ENCODE peak calls at places on chromosomes 7 and 10, in four cellular contexts. S is hepatocyte, L is astrocyte of the cerebellum, N is mesendoderm. H is an unnamed sample.

GRCh38 chr10:79079074-79079397 is 10.3 kb downstream of the ZMIZ1 start:
- DNase-seq in S (no peak), L (no peak), N (no peak), H (no peak)

GRCh38 chr10:78185693-78186055 is 152.0 kb downstream of the RPS24 start:
- DNase-seq in S (no peak), L (no peak), N (no peak), H (no peak)

GRCh38 chr7:42677751-42678231 is 234.1 kb downstream of the C7orf25 start:
- DNase-seq in S (peak; percentile 37), L (peak; percentile 72), N (no peak), H (no peak)

GRCh38 chr7:30789334-30789711 is 18.1 kb downstream of the MINDY4 start:
- DNase-seq in S (no peak), L (no peak), N (no peak), H (no peak)

GRCh38 chr7:156993925-156994235 is 16.6 kb downstream of the MNX1 start:
- DNase-seq in S (no peak), L (no peak), N (no peak), H (no peak)

GRCh38 chr7:152602962-152603361 is 73.0 kb downstream of the XRCC2 start:
- DNase-seq in S (no peak), L (no peak), N (no peak), H (no peak)

GRCh38 chr10:101995451-101996063 is 60.4 kb downstream of the ARMH3 start:
- DNase-seq in S (no peak), L (no peak), N (no peak), H (peak; percentile 12)

GRCh38 chr7:84949067-84949466 is 237.8 kb downstream of the SEMA3D start:
- DNase-seq in S (no peak), L (no peak), N (no peak), H (no peak)

GRCh38 chr10:60572511-60573194 is 183.0 kb upstream of the ANK3 start:
- DNase-seq in S (peak; percentile 66), L (peak; percentile 58), N (peak; percentile 90), H (peak; percentile 71)

GRCh38 chr7:106092204-106092603 is 19.9 kb downstream of the SYPL1 start:
- DNase-seq in S (no peak), L (no peak), N (no peak), H (no peak)

GRCh38 chr7:20249924-20250323 is 32.7 kb upstream of the MACC1 start:
- DNase-seq in S (no peak), L (peak; percentile 97), N (no peak), H (no peak)

GRCh38 chr10:125057158-125058001 is 103.0 kb downstream of the CTBP2 start:
- DNase-seq in S (peak; percentile 57), L (peak; percentile 63), N (peak; percentile 51), H (no peak)

GRCh38 chr7:29243777-29244655 is 49.4 kb downstream of the CHN2 start:
- DNase-seq in S (no peak), L (no peak), N (peak; percentile 66), H (no peak)

GRCh38 chr10:88205842-88206446 is 342.5 kb downstream of the PTEN start:
- DNase-seq in S (no peak), L (no peak), N (no peak), H (no peak)

GRCh38 chr7:138396251-138397070 is 63.6 kb upstream of the TRIM24 start:
- DNase-seq in S (peak; percentile 85), L (no peak), N (peak; percentile 96), H (peak; percentile 80)

GRCh38 chr7:139702811-139703467 is 74.9 kb downstream of the HIPK2 start:
- DNase-seq in S (no peak), L (no peak), N (no peak), H (no peak)

GRCh38 chr7:121739465-121739864 is 133.5 kb upstream of the PTPRZ1 start:
- DNase-seq in S (no peak), L (no peak), N (peak; percentile 7), H (no peak)

GRCh38 chr7:120709931-120710330 is 148.0 kb downstream of the TSPAN12 start:
- DNase-seq in S (no peak), L (no peak), N (no peak), H (no peak)

GRCh38 chr10:73413108-73413527 is 740 bp downstream of the ANXA7 start:
- DNase-seq in S (peak; percentile 78), L (no peak), N (peak; percentile 67), H (peak; percentile 74)

GRCh38 chr7:77727936-77728701 is 31.9 kb downstream of the RSBN1L start:
- DNase-seq in S (peak; percentile 10), L (no peak), N (peak; percentile 81), H (no peak)

GRCh38 chr10:7409045-7409731 is 1.6 kb downstream of the SFMBT2 start:
- DNase-seq in S (peak; percentile 31), L (no peak), N (peak; percentile 45), H (no peak)
- H3K4me3 ChIP-seq in S (peak overlapping the region; percentile 81), L (peak overlapping the region; percentile 74), N (peak overlapping the region; percentile 36), H (peak overlapping the region; percentile 40)

GRCh38 chr7:107890493-107890961 is 456 bp upstream of the DLD start:
- DNase-seq in S (no peak), L (no peak), N (no peak), H (no peak)

GRCh38 chr7:107890962-107891618 is at the start of gene DLD:
- DNase-seq in S (peak; percentile 96), L (peak; percentile 72), N (peak; percentile 96), H (peak; percentile 95)

GRCh38 chr7:107891619-107892366 is 810 bp downstream of the DLD start:
- DNase-seq in S (no peak), L (no peak), N (peak; percentile 7), H (no peak)

GRCh38 chr7:107884419-107884818 is 6.6 kb upstream of the DLD start:
- DNase-seq in S (no peak), L (no peak), N (no peak), H (no peak)

GRCh38 chr7:107889992-107890391 is 991 bp upstream of the DLD start:
- DNase-seq in S (no peak), L (no peak), N (no peak), H (no peak)
- H3K4me3 ChIP-seq in S (no peak overlapping the region), L (no peak overlapping the region), N (no peak overlapping the region), H (no peak overlapping the region)

DNA sequence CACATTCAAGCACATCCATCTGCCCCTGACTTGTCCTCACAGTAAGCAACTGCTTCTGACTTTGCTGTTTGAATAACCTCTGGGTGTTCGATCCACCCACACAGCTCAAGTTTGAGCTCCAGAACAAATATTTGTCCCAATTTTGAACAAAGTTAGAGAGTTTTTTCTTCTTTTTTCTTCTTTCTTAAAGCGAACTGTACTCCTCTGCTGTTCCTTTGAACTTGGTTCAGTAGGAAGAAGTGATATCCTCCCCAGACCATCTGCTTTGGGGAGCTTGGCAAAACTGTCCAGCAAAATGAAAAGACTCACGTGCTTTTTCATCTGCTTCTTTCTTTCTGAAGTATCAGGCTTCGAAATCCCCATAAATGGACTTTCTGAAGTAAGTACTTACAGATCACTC is at the start of gene ITIH2:
- DNase-seq in S (no peak), L (no peak), N (no peak), H (no peak)
- H3K4me3 ChIP-seq in S (no peak within 1 kb of the TSS), L (no peak within 1 kb of the TSS), N (no peak within 1 kb of the TSS), H (no peak within 1 kb of the TSS)

GRCh38 chr10:91800756-91801155 is 2.5 kb downstream of the TNKS2 start:
- DNase-seq in S (no peak), L (no peak), N (no peak), H (no peak)
- H3K4me3 ChIP-seq in S (peak overlapping the region; percentile 98), L (no peak overlapping the region), N (no peak overlapping the region), H (no peak overlapping the region)

GRCh38 chr7:134785842-134786241 is 6.4 kb downstream of the CALD1 start:
- DNase-seq in S (no peak), L (no peak), N (no peak), H (no peak)

GRCh38 chr7:134783294-134784069 is 4.0 kb downstream of the CALD1 start:
- DNase-seq in S (no peak), L (no peak), N (peak; percentile 77), H (no peak)

GRCh38 chr7:134787064-134787463 is 7.6 kb downstream of the CALD1 start:
- DNase-seq in S (no peak), L (no peak), N (no peak), H (no peak)

GRCh38 chr7:134782121-134782623 is 2.7 kb downstream of the CALD1 start:
- DNase-seq in S (no peak), L (no peak), N (peak; percentile 63), H (no peak)

DNA sequence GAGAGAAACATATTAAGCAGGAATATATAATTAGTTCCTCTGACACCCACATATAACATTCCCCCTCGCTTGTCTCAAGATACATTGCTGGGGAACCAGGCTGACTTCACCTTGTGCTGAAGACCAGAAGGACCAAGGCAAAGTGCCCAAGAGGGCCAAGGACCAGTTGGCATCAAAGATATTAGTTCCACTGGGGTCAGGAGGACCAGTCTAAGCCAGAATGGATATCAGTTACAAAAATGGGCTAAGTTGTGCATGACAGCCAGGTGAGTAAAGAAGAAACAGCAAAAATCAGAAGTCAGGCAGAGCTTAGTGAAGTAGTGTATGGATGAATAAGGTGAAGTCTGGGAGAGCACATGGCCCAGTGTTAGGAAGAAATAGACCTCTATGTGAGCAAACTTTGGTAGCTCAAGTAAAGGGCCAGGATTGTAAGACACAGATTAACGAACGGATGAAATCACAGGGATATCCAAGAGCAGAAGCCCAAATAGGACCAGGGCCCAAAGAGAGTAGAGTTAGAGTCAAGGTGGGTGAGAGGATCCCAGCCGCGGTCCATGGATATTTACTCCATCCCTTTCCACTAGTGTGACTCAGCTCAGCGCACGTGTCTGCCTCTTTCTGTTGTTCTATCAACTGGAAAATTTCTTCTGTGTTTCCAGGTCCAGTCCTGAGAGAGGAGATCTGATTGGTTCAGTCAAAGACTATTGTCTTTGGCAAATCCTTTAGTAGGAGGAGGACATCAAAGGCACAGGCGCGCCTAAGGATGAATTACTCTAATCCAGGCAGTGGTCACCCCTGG is 5.0 kb downstream of the CALD1 start:
- DNase-seq in S (no peak), L (no peak), N (no peak), H (no peak)
- H3K4me3 ChIP-seq in S (no peak overlapping the region), L (no peak overlapping the region), N (no peak overlapping the region), H (no peak overlapping the region)

DNA sequence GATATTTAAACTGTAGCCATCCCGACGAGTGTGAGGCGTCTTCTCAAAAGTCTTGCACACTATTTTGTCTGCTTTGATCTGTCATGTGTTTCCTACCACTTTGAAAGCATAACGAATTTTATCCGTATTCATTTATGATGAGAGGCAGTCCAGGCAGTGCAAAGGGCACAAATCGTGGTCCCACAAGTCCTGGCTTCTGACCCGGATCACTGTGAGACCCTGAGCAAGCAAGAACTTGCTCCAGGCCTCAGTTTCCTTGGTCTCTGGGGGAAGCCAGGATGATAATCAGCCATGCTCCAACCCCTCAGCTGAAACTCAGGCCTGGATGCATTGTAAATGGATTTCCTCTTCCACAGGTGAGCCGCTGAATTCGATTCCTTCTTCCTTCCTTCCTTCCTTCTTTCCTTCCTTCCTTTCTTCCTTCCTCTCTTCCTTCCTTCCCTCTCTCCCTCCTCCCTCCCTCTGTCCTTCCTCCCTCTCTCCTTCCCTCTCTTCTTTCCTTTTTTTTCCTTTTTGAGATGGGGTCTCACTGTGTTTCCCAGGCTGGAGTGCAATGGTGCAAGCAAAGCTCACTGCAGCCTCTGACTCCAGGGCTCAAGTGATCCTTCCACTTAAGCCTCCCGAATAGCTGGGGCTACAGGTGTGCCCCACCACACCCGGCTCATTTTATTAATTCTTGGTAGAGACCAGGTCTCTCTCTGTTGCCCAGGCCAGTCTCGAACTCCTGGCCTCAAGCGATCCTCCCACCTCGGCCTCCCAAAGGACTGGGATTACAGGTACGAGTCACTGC is 18.4 kb upstream of the ZKSCAN1 start:
- DNase-seq in S (no peak), L (no peak), N (no peak), H (no peak)
- H3K4me3 ChIP-seq in S (no peak overlapping the region), L (peak overlapping the region; percentile 27), N (no peak overlapping the region), H (no peak overlapping the region)

H was measured in small intestine.